ENCODE peak calls at places on chromosomes 1 and 21, in seven cellular contexts. O, Q, T, H, K, G and M are unnamed samples.

GRCh38 chr1:212446333-212446732 is 13.6 kb downstream of the NENF start:
- DNase-seq in Q (no peak), G (no peak), T (no peak), H (no peak), O (no peak), K (no peak), M (no peak)

GRCh38 chr1:240691521-240692338 is 79.8 kb upstream of the GREM2 start:
- DNase-seq in K (no peak), G (peak; percentile 15), O (peak; percentile 38), H (peak; percentile 70), Q (peak; percentile 9), T (peak; percentile 18), M (peak; percentile 57)

GRCh38 chr1:11374079-11374747 is 101.2 kb downstream of the UBIAD1 start:
- DNase-seq in T (no peak), O (no peak), K (no peak), H (no peak), Q (no peak), G (no peak), M (no peak)

GRCh38 chr21:42061866-42062542 is 9.1 kb upstream of the UMODL1 start:
- DNase-seq in H (no peak), Q (no peak), K (no peak), T (no peak), O (no peak), G (no peak), M (no peak)

GRCh38 chr1:36279789-36280296 is 26.3 kb upstream of the SH3D21 start:
- DNase-seq in G (no peak), Q (no peak), O (no peak), T (no peak), H (no peak), K (no peak), M (no peak)

GRCh38 chr21:15875286-15875685 is 145.5 kb downstream of the USP25 start:
- DNase-seq in O (no peak), T (no peak), H (no peak), Q (no peak), G (no peak), K (no peak), M (no peak)

GRCh38 chr1:36937371-36937770 is 96.9 kb downstream of the GRIK3 start:
- DNase-seq in Q (no peak), O (no peak), T (no peak), K (no peak), H (no peak), G (no peak), M (no peak)

GRCh38 chr21:19245188-19245580 is 841.6 kb upstream of the TMPRSS15 start:
- DNase-seq in T (no peak), K (no peak), O (no peak), H (no peak), G (no peak), Q (no peak), M (no peak)

GRCh38 chr1:151720190-151720953 is 950 bp upstream of the RIIAD1 start:
- DNase-seq in K (no peak), O (no peak), G (no peak), H (no peak), Q (peak; percentile 49), T (no peak), M (no peak)

GRCh38 chr1:241631674-241632073 is 8.5 kb downstream of the CHML start:
- DNase-seq in H (no peak), K (no peak), O (no peak), T (no peak), Q (no peak), G (no peak), M (no peak)

GRCh38 chr1:241847540-241847795 is 536 bp upstream of the EXO1 start:
- DNase-seq in H (no peak), K (no peak), Q (no peak), T (no peak), G (no peak), O (no peak), M (no peak)

GRCh38 chr1:10054465-10054864 is 21.7 kb downstream of the UBE4B start:
- DNase-seq in O (no peak), H (no peak), G (no peak), Q (no peak), K (no peak), T (no peak), M (no peak)

GRCh38 chr1:186535388-186536133 is 74.6 kb upstream of the PDC start:
- DNase-seq in O (no peak), G (no peak), T (no peak), K (no peak), Q (peak; percentile 95), H (peak; percentile 96), M (peak; percentile 78)

GRCh38 chr1:32813941-32814739 is 3.0 kb downstream of the YARS1 start:
- DNase-seq in H (peak; percentile 25), T (peak; percentile 60), K (no peak), G (no peak), Q (peak; percentile 52), O (no peak), M (no peak)

GRCh38 chr1:6638226-6638625 is 13.6 kb downstream of the THAP3 start:
- DNase-seq in K (peak; percentile 80), Q (peak; percentile 69), H (no peak), T (peak; percentile 88), G (no peak), O (no peak), M (peak; percentile 75)

GRCh38 chr21:46163375-46163774 is 8.0 kb upstream of the FTCD start:
- DNase-seq in K (no peak), O (no peak), T (no peak), G (no peak), H (no peak), Q (no peak), M (no peak)

GRCh38 chr1:215502081-215502480 is 65.0 kb upstream of the KCTD3 start:
- DNase-seq in H (no peak), G (no peak), Q (no peak), O (no peak), K (no peak), T (no peak), M (no peak)

GRCh38 chr1:214638997-214639396 is 36.0 kb downstream of the CENPF start:
- DNase-seq in G (no peak), Q (no peak), T (no peak), H (no peak), K (no peak), O (no peak), M (no peak)

GRCh38 chr1:26694185-26694572 is 1.6 kb upstream of the ARID1A start:
- DNase-seq in K (no peak), T (peak; percentile 15), G (no peak), Q (peak; percentile 45), H (no peak), O (no peak), M (no peak)

GRCh38 chr1:26696191-26696644 is 403 bp downstream of the ARID1A start:
- DNase-seq in H (no peak), O (peak; percentile 19), G (no peak), Q (no peak), T (no peak), K (no peak), M (no peak)

GRCh38 chr1:26694597-26695416 is 1.0 kb upstream of the ARID1A start:
- DNase-seq in G (no peak), O (no peak), Q (no peak), H (no peak), T (no peak), K (no peak), M (no peak)

GRCh38 chr1:26696645-26697440 is 1.0 kb downstream of the ARID1A start:
- DNase-seq in H (no peak), Q (no peak), T (peak; percentile 48), O (peak; percentile 35), K (peak; percentile 43), G (no peak), M (no peak)

DNA sequence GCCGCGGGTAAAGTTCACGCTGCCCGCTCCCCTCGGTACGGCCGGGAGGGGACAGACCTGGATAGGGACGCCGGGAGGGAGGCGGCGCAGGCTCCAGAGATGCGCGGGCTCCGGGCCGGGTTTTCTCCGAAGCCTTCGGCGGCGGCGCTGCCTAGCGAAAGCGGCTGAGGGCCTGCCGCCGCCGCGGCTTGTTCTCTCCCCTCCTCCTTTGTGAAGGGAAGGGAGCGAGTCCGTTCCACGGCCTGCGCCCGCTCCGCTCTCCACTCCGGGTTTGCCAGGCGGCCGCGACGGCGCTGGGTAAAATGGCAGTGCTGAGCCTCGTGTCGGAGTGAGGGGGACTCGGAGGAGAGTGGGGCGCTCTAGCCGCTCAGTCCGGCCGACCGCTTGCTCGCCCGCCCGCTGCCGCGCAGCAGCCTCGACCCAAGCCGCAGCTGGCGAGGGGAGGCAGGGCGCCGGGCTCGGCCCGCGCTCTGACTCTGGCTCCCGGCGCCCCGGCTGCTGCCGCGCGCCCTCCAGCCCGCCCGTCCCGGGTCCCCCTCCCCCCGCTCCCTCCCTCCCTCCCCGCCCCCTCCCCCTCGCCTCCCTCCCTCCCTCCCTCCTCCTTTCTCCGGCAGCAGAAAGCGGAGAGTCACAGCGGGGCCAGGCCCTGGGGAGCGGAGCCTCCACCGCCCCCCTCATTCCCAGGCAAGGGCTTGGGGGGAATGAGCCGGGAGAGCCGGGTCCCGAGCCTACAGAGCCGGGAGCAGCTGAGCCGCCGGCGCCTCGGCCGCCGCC is at the start of gene ARID1A:
- DNase-seq in O (peak; percentile 90), G (peak; percentile 95), Q (peak; percentile 99), H (peak; percentile 96), T (peak; percentile 95), K (peak; percentile 96), M (peak; percentile 96)
- TF ChIP-seq CTCF in O (no peak), G (no peak), Q (no peak), H (peak; percentile 27), T (no peak), K (no peak), M (no peak)

DNA sequence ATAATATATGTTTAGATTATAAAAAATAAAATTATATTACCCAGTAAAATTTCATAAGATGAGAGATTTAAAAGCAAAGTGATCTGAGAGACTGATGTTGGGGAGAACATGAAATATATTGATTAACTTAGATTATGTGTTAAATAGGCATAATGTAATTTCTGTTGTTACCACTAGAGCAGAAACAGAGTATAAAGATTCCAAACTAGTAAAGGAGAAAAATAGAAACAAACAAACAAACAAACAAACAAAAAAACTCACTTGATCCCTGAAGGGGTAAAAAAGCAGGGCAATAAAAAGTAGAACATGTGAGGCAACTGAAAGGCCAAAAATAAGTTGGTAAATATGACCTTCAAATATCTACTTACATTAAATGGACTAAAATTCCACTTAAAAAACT is 640.4 kb upstream of the RGS18 start:
- DNase-seq in G (no peak), H (no peak), K (no peak), Q (no peak), O (no peak), T (no peak), M (no peak)
- TF ChIP-seq CTCF in G (peak; percentile 21), H (no peak), K (no peak), Q (no peak), O (no peak), T (no peak), M (no peak)

GRCh38 chr21:29867796-29868195 is 72.0 kb downstream of the GRIK1 start:
- DNase-seq in T (no peak), G (no peak), Q (no peak), H (no peak), O (no peak), K (no peak), M (no peak)
- TF ChIP-seq CTCF in T (no peak), G (no peak), Q (no peak), H (no peak), O (no peak), K (no peak), M (no peak)

GRCh38 chr1:15364740-15365139 is 44.9 kb upstream of the EFHD2 start:
- DNase-seq in T (no peak), Q (no peak), O (no peak), G (no peak), H (no peak), K (no peak), M (no peak)
- TF ChIP-seq CTCF in T (no peak), Q (no peak), O (no peak), G (no peak), H (peak; percentile 35), K (no peak), M (no peak)

GRCh38 chr1:153617677-153618076 is 1.6 kb upstream of the S100A14 start:
- DNase-seq in O (peak; percentile 83), K (no peak), H (peak; percentile 71), G (peak; percentile 43), Q (no peak), T (peak; percentile 76), M (peak; percentile 45)
- TF ChIP-seq CTCF in O (peak; percentile 33), K (peak; percentile 36), H (peak; percentile 91), G (peak; percentile 64), Q (no peak), T (no peak), M (peak; percentile 82)